ENCODE peak calls at places on chromosomes 11 and 22, in eight cellular contexts. N is colonic mucosa; M is CD8-positive, alpha-beta T cell; P is esophagus squamous epithelium; D is left ventricle myocardium inferior; I is H9; B is A673; V is heart right ventricle. O is an unnamed sample.

GRCh38 chr22:48478124-48478523 is 1349.5 kb downstream of the BRD1 start:
- DNase-seq in M (no peak), I (no peak), V (no peak), D (no peak), P (no peak), B (no peak), N (no peak), O (no peak)

GRCh38 chr11:103530257-103530656 is 421.0 kb downstream of the DYNC2H1 start:
- DNase-seq in I (no peak), M (no peak), V (no peak), N (no peak), B (no peak), D (no peak), P (no peak), O (no peak)

GRCh38 chr11:27330633-27331270 is 32.3 kb downstream of the CCDC34 start:
- DNase-seq in P (no peak), N (no peak), D (no peak), B (no peak), V (no peak), M (no peak), I (no peak), O (no peak)

GRCh38 chr22:20741634-20742581 is 32.0 kb upstream of the SERPIND1 start:
- DNase-seq in M (peak; percentile 49), P (no peak), B (peak; percentile 59), I (no peak), N (peak; percentile 41), V (no peak), D (no peak), O (no peak)

GRCh38 chr11:65420506-65421203 is 1.9 kb upstream of the NEAT1 start:
- DNase-seq in I (no peak), D (no peak), P (no peak), V (no peak), M (peak; percentile 29), B (no peak), N (no peak), O (no peak)

GRCh38 chr22:27307545-27308279 is 493.8 kb downstream of the MN1 start:
- DNase-seq in P (no peak), I (no peak), B (no peak), V (no peak), M (no peak), D (no peak), N (no peak), O (no peak)

GRCh38 chr11:61541568-61541967 is 33.0 kb downstream of the LRRC10B start:
- DNase-seq in B (no peak), I (peak; percentile 91), M (no peak), N (no peak), D (no peak), P (no peak), V (no peak), O (no peak)

GRCh38 chr11:61838501-61838900 is 10.4 kb downstream of the FADS2 start:
- DNase-seq in D (no peak), B (no peak), P (no peak), M (no peak), I (no peak), N (no peak), V (no peak), O (no peak)

GRCh38 chr11:69352181-69352580 is 58.2 kb downstream of the MYEOV start:
- DNase-seq in P (no peak), V (no peak), D (no peak), I (no peak), B (no peak), N (peak; percentile 11), M (no peak), O (no peak)

GRCh38 chr11:110447897-110448522 is 18.3 kb downstream of the FDX1 start:
- DNase-seq in I (no peak), N (no peak), V (no peak), P (no peak), D (no peak), B (no peak), M (no peak), O (no peak)

GRCh38 chr22:41998361-41999261 is at the start of gene WBP2NL:
- DNase-seq in P (peak; percentile 47), B (peak; percentile 44), I (no peak), N (peak; percentile 91), M (peak; percentile 88), V (peak; percentile 79), D (peak; percentile 73), O (peak; percentile 41)

GRCh38 chr11:77593883-77594282 is 4.1 kb downstream of the AQP11 start:
- DNase-seq in I (no peak), B (no peak), P (no peak), D (no peak), M (no peak), V (no peak), N (no peak), O (no peak)

GRCh38 chr11:77589181-77589520 is 602 bp upstream of the AQP11 start:
- DNase-seq in B (no peak), V (no peak), I (no peak), N (no peak), M (no peak), D (no peak), P (no peak), O (no peak)

GRCh38 chr11:77592727-77593126 is 3.0 kb downstream of the AQP11 start:
- DNase-seq in P (no peak), I (no peak), M (no peak), N (no peak), D (no peak), V (no peak), B (no peak), O (no peak)

GRCh38 chr11:77589521-77590193 is at the start of gene AQP11:
- DNase-seq in B (peak; percentile 88), I (peak; percentile 92), P (peak; percentile 16), D (peak; percentile 87), M (peak; percentile 51), V (peak; percentile 86), N (peak; percentile 96), O (peak; percentile 72)

DNA sequence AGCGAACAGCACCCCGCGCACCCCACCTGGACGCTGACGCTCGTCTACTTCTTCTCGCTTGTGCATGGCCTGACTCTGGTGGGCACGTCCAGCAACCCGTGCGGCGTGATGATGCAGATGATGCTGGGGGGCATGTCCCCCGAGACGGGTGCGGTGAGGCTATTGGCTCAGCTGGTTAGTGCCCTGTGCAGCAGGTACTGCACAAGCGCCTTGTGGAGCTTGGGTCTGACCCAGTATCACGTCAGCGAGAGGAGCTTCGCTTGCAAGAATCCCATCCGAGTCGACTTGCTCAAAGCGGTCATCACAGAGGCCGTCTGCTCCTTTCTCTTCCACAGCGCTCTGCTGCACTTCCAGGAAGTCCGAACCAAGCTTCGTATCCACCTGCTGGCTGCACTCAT is 440 bp downstream of the AQP11 start:
- DNase-seq in M (peak; percentile 16), N (peak; percentile 57), V (peak; percentile 30), D (peak; percentile 19), I (peak; percentile 62), P (no peak), B (peak; percentile 18), O (peak; percentile 28)
- H3K27ac ChIP-seq in M (peak overlapping the region; percentile 23), N (peak overlapping the region; percentile 88), V (no peak overlapping the region), D (peak overlapping the region; percentile 79), I (no peak overlapping the region), P (peak overlapping the region; percentile 67), B (peak overlapping the region; percentile 67), O (peak overlapping the region; percentile 50)

DNA sequence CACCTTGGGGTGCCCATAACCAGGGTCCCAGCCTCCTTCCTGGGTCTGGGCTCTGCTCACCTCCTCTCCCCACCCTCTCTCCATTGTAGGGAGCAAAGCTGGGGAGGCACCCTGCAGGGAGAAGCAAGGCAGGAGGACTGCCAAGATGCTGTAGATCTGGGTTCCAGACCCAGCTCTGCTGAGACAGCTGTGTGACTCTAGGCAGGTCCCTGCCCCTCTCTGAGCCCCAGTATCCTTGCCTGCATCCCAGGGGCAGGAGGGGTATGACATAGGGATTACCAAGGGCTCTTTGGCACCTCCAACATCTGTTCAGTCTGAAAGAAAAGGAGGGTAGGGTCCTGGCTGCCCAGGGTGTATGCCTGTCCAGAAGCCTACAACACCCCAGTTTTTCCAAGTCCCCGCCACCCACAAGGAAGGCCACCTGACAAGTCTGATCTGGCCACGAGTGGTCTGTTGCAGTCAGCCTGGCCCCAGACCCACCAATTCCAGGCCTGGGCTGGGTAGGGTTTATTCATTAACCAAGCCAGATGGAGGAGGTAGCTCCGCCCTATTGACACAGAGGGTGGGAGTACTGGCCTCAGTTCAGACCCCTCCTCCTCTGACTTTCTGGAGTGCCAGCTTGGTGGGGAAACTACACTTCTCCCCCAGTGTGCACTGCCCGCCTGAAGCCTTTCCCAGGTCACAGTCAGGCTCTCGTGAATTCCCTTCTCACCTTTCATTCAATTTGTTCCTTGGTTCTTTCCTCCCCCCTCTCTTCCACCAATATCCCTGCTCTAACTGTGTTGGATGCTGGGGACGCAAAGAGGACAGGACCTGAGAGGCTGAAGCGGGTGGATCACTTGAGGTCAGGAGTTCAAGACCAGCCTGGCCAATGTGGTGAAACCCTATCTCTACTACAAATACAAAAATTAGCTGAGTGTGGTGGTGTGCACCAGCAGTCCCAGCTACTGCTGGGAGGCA is 15.0 kb downstream of the STARD10 start:
- DNase-seq in D (no peak), N (peak; percentile 85), I (no peak), M (no peak), P (no peak), B (no peak), V (no peak), O (no peak)
- H3K27ac ChIP-seq in D (peak overlapping the region; percentile 82), N (peak overlapping the region; percentile 67), I (no peak overlapping the region), M (no peak overlapping the region), P (no peak overlapping the region), B (no peak overlapping the region), V (no peak overlapping the region), O (peak overlapping the region; percentile 69)

DNA sequence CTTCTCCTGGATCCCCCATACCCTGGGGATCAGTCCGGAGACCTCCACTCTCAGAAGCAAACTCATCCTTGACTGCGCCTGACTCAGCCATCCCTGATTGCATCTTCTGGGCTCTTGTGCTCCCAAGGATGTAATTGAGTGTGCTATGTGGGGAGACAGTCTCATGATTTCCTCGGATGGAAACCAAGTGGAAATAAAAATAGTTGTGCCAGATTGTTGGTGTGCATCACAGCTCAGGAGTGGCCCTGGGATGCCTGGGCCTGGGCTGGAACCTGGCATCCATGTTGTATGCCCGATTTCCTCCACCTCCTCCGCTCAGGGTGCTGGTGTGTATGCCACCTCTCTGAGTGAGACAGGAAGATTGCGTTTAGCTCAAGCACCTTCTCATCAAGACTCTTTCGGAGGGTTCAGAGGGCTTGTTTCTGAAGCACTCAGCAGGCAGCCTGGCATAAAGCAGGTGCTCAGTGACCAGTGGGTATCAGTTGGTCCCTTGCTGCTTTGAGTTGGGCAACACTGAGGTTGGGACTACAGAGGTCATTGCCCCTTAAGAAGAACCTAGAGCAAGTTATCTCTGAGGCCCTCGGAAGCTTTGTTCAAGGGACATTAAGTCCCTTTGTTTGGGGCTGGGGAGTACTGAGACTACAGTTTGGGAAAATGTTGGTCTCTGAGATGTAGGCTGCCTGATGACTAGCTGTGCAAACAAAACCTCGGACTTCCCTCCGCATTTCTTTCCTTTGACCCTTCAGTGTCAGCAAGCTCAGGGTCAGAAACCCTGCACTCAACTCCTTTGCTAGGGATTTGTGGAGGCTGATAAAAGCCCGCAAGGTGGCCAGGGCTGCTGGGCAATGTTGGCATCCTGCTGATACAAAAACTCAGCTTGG is 24.8 kb upstream of the MICAL2 start:
- DNase-seq in V (no peak), P (no peak), D (no peak), M (no peak), N (no peak), I (no peak), B (no peak), O (no peak)
- H3K27ac ChIP-seq in V (peak overlapping the region; percentile 85), P (peak overlapping the region; percentile 88), D (peak overlapping the region; percentile 90), M (no peak overlapping the region), N (peak overlapping the region; percentile 86), I (no peak overlapping the region), B (no peak overlapping the region), O (peak overlapping the region; percentile 20)

DNA sequence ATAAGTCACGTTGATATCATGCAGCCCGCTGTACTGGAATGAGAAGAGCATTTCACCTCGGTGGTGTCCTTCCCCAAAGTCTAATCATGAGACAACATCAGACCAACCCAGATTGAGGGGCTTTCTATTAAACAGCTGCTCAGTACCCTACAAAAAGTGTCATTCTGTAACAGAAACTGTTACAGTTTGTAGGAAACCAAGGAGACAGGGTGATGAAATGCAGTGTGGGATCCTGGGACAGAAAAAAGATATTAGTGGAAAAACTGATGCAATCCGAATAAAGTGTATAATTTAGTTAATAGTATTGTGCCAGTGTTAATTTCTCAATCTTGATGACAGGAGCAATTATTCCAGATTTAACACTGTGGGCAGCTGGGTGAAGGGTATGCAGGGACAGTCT is 128.0 kb downstream of the MICAL2 start:
- DNase-seq in M (no peak), B (no peak), V (no peak), P (no peak), I (no peak), N (no peak), D (no peak), O (no peak)
- H3K27ac ChIP-seq in M (no peak overlapping the region), B (no peak overlapping the region), V (no peak overlapping the region), P (peak overlapping the region; percentile 58), I (no peak overlapping the region), N (no peak overlapping the region), D (peak overlapping the region; percentile 59), O (no peak overlapping the region)

O was measured in caudate nucleus.